ENCODE peak calls at places on chromosomes 6 and 20, in nine cellular contexts. One of them, this sample, is unnamed. For H4K20me1 and H3K4me1, the result is how much of the 10 kb centered on the place peaks cover.

GRCh38 chr6:140572129-140572528 is 1197.7 kb upstream of the CITED2 start:
- DNase-seq in MM.1S: no peak
- DNase-seq in IMR-90: peak
- DNase-seq in GM23338: no peak
- DNase-seq in mammary epithelial cell: peak
- DNase-seq in hepatocyte: no peak
- DNase-seq in fibroblast of lung: peak
- DNase-seq in PC-3: peak
- DNase-seq in K562: no peak
- DNase-seq in this sample: peak

GRCh38 chr6:136647363-136647763 is 97.1 kb upstream of the MAP7 start:
- DNase-seq in MM.1S: no peak
- DNase-seq in IMR-90: peak
- DNase-seq in GM23338: no peak
- DNase-seq in mammary epithelial cell: no peak
- DNase-seq in hepatocyte: peak
- DNase-seq in fibroblast of lung: peak
- DNase-seq in PC-3: no peak
- DNase-seq in K562: peak
- DNase-seq in this sample: no peak

GRCh38 chr6:132279592-132280139 is 121.6 kb downstream of the MOXD1 start:
- DNase-seq in MM.1S: peak
- DNase-seq in IMR-90: peak
- DNase-seq in GM23338: peak
- DNase-seq in mammary epithelial cell: peak
- DNase-seq in hepatocyte: peak
- DNase-seq in fibroblast of lung: peak
- DNase-seq in PC-3: peak
- DNase-seq in K562: peak
- DNase-seq in this sample: peak

GRCh38 chr20:4861961-4862360 is 139.3 kb downstream of the SLC23A2 start:
- DNase-seq in MM.1S: no peak
- DNase-seq in IMR-90: no peak
- DNase-seq in GM23338: no peak
- DNase-seq in mammary epithelial cell: no peak
- DNase-seq in hepatocyte: no peak
- DNase-seq in fibroblast of lung: no peak
- DNase-seq in PC-3: no peak
- DNase-seq in K562: no peak
- DNase-seq in this sample: no peak

GRCh38 chr20:58985656-58986055 is 4.6 kb downstream of the NELFCD start:
- DNase-seq in MM.1S: no peak
- DNase-seq in IMR-90: no peak
- DNase-seq in GM23338: no peak
- DNase-seq in mammary epithelial cell: no peak
- DNase-seq in hepatocyte: no peak
- DNase-seq in fibroblast of lung: no peak
- DNase-seq in PC-3: no peak
- DNase-seq in K562: no peak
- DNase-seq in this sample: no peak

GRCh38 chr6:5536644-5537043 is 275.3 kb downstream of the FARS2 start:
- DNase-seq in MM.1S: no peak
- DNase-seq in IMR-90: no peak
- DNase-seq in GM23338: no peak
- DNase-seq in mammary epithelial cell: no peak
- DNase-seq in hepatocyte: no peak
- DNase-seq in fibroblast of lung: no peak
- DNase-seq in PC-3: no peak
- DNase-seq in K562: no peak
- DNase-seq in this sample: no peak

GRCh38 chr20:16518068-16518783 is 55.0 kb downstream of the KIF16B start:
- DNase-seq in MM.1S: no peak
- DNase-seq in IMR-90: peak
- DNase-seq in GM23338: peak
- DNase-seq in mammary epithelial cell: peak
- DNase-seq in hepatocyte: peak
- DNase-seq in fibroblast of lung: peak
- DNase-seq in PC-3: peak
- DNase-seq in K562: peak
- DNase-seq in this sample: no peak

GRCh38 chr20:8473459-8473858 is 341.4 kb downstream of the PLCB1 start:
- DNase-seq in MM.1S: peak
- DNase-seq in IMR-90: peak
- DNase-seq in GM23338: no peak
- DNase-seq in mammary epithelial cell: no peak
- DNase-seq in hepatocyte: no peak
- DNase-seq in fibroblast of lung: peak
- DNase-seq in PC-3: no peak
- DNase-seq in K562: no peak
- DNase-seq in this sample: no peak

GRCh38 chr6:165110871-165111270 is 198.5 kb downstream of the C6orf118 start:
- DNase-seq in MM.1S: no peak
- DNase-seq in IMR-90: no peak
- DNase-seq in GM23338: no peak
- DNase-seq in mammary epithelial cell: no peak
- DNase-seq in hepatocyte: no peak
- DNase-seq in fibroblast of lung: no peak
- DNase-seq in PC-3: no peak
- DNase-seq in K562: no peak
- DNase-seq in this sample: no peak

GRCh38 chr6:128111096-128111495 is 210.2 kb upstream of the THEMIS start:
- DNase-seq in MM.1S: no peak
- DNase-seq in IMR-90: peak
- DNase-seq in GM23338: no peak
- DNase-seq in mammary epithelial cell: no peak
- DNase-seq in hepatocyte: no peak
- DNase-seq in fibroblast of lung: peak
- DNase-seq in PC-3: no peak
- DNase-seq in K562: no peak
- DNase-seq in this sample: no peak

GRCh38 chr6:145898376-145898775 is 65.8 kb downstream of the SHPRH start:
- DNase-seq in MM.1S: no peak
- DNase-seq in IMR-90: peak
- DNase-seq in GM23338: no peak
- DNase-seq in mammary epithelial cell: peak
- DNase-seq in hepatocyte: no peak
- DNase-seq in fibroblast of lung: no peak
- DNase-seq in PC-3: peak
- DNase-seq in K562: no peak
- DNase-seq in this sample: peak

GRCh38 chr20:48736636-48737035 is 91.2 kb downstream of the PREX1 start:
- DNase-seq in MM.1S: no peak
- DNase-seq in IMR-90: no peak
- DNase-seq in GM23338: no peak
- DNase-seq in mammary epithelial cell: no peak
- DNase-seq in hepatocyte: no peak
- DNase-seq in fibroblast of lung: no peak
- DNase-seq in PC-3: no peak
- DNase-seq in K562: no peak
- DNase-seq in this sample: no peak

GRCh38 chr6:170093276-170093657 is 197.6 kb downstream of the DLL1 start:
- DNase-seq in MM.1S: no peak
- DNase-seq in IMR-90: no peak
- DNase-seq in GM23338: no peak
- DNase-seq in mammary epithelial cell: no peak
- DNase-seq in hepatocyte: no peak
- DNase-seq in fibroblast of lung: no peak
- DNase-seq in PC-3: no peak
- DNase-seq in K562: no peak
- DNase-seq in this sample: no peak

GRCh38 chr6:163720005-163720404 is 305.5 kb downstream of the QKI start:
- DNase-seq in MM.1S: no peak
- DNase-seq in IMR-90: no peak
- DNase-seq in GM23338: no peak
- DNase-seq in mammary epithelial cell: no peak
- DNase-seq in hepatocyte: no peak
- DNase-seq in fibroblast of lung: no peak
- DNase-seq in PC-3: no peak
- DNase-seq in K562: no peak
- DNase-seq in this sample: no peak

GRCh38 chr6:79650943-79651342 is 19.8 kb downstream of the SH3BGRL2 start:
- DNase-seq in MM.1S: no peak
- DNase-seq in IMR-90: no peak
- DNase-seq in GM23338: no peak
- DNase-seq in mammary epithelial cell: no peak
- DNase-seq in hepatocyte: no peak
- DNase-seq in fibroblast of lung: no peak
- DNase-seq in PC-3: no peak
- DNase-seq in K562: no peak
- DNase-seq in this sample: no peak

GRCh38 chr6:156423829-156424228 is 353.3 kb upstream of the ARID1B start:
- DNase-seq in MM.1S: no peak
- DNase-seq in IMR-90: no peak
- DNase-seq in GM23338: no peak
- DNase-seq in mammary epithelial cell: no peak
- DNase-seq in hepatocyte: no peak
- DNase-seq in fibroblast of lung: no peak
- DNase-seq in PC-3: no peak
- DNase-seq in K562: peak
- DNase-seq in this sample: no peak

GRCh38 chr6:18081669-18082037 is 40.8 kb downstream of the NHLRC1 start:
- DNase-seq in MM.1S: no peak
- DNase-seq in IMR-90: no peak
- DNase-seq in GM23338: no peak
- DNase-seq in mammary epithelial cell: no peak
- DNase-seq in hepatocyte: no peak
- DNase-seq in fibroblast of lung: no peak
- DNase-seq in PC-3: no peak
- DNase-seq in K562: no peak
- DNase-seq in this sample: no peak

GRCh38 chr20:16187956-16188616 is 385.2 kb downstream of the KIF16B start:
- DNase-seq in MM.1S: no peak
- DNase-seq in IMR-90: no peak
- DNase-seq in GM23338: no peak
- DNase-seq in mammary epithelial cell: no peak
- DNase-seq in hepatocyte: no peak
- DNase-seq in fibroblast of lung: no peak
- DNase-seq in PC-3: no peak
- DNase-seq in K562: no peak
- DNase-seq in this sample: no peak

GRCh38 chr6:144434308-144434990 is 149.3 kb downstream of the UTRN start:
- DNase-seq in MM.1S: no peak
- DNase-seq in IMR-90: peak
- DNase-seq in GM23338: no peak
- DNase-seq in mammary epithelial cell: peak
- DNase-seq in hepatocyte: no peak
- DNase-seq in fibroblast of lung: peak
- DNase-seq in PC-3: peak
- DNase-seq in K562: peak
- DNase-seq in this sample: no peak

DNA sequence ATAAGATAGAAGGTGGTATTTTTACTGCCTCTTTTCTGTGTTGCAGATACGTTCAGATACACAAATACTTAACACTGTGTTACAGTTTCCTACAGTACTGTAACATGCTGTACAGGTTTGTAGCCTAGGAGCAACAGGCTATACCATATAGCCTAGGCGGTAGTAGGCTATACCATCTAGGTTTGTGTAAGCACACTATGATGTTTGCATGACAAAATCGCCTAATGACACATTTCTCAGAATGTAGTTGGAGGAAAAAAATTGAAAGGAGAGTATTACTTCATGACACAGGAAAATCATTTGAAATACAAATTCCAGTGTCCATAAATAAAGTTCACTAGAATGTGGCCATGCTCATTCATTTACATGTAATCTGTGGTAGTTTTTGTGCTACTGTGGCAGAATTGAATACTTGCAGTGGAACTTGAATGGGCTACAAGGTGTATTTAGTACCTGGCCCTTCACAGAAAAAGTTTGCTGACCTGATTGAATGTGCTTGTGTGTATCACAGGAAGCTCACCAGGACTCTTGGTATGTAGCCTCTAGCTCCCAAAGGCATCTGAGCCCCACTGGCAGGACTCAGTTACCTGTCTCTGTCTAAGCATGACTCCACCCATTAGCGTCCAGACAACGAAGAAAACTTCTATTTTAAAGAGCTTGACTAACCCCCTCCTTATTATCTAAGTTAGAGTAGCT is 18.8 kb downstream of the TOP1 start:
- DNase-seq in MM.1S: peak
- DNase-seq in IMR-90: no peak
- DNase-seq in GM23338: peak
- DNase-seq in mammary epithelial cell: no peak
- DNase-seq in hepatocyte: no peak
- DNase-seq in fibroblast of lung: no peak
- DNase-seq in PC-3: no peak
- DNase-seq in K562: peak
- DNase-seq in this sample: no peak
- H4K20me1 ChIP-seq in MM.1S: under half
- H4K20me1 ChIP-seq in IMR-90: half or more
- H4K20me1 ChIP-seq in GM23338: half or more
- H4K20me1 ChIP-seq in mammary epithelial cell: under half
- H4K20me1 ChIP-seq in hepatocyte: half or more
- H4K20me1 ChIP-seq in fibroblast of lung: under half
- H4K20me1 ChIP-seq in PC-3: half or more
- H4K20me1 ChIP-seq in K562: under half
- H4K20me1 ChIP-seq in this sample: under half

DNA sequence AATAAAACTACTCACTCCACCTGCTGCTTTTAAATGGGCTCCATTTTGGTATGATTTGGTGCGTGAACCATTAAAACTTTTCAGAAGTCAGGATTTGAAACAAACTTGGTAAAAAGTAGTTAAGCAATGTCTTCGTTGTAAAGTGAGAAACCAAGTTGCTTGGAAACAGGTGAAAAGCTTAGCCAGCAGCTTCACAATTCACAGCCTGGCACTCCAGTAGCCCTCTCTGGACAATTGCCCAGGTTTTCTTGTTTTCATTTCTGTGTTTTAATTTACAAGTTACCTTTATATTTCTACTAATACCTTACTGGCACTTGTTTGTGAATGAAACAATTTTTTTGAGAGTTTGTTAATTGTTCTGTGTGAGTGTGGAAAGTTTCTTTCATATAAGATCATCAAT is 12.8 kb downstream of the NT5E start:
- DNase-seq in MM.1S: no peak
- DNase-seq in IMR-90: no peak
- DNase-seq in GM23338: no peak
- DNase-seq in mammary epithelial cell: no peak
- DNase-seq in hepatocyte: no peak
- DNase-seq in fibroblast of lung: no peak
- DNase-seq in PC-3: no peak
- DNase-seq in K562: no peak
- DNase-seq in this sample: no peak
- H3K4me1 ChIP-seq in MM.1S: half or more
- H3K4me1 ChIP-seq in IMR-90: under half
- H3K4me1 ChIP-seq in GM23338: under half
- H3K4me1 ChIP-seq in mammary epithelial cell: half or more
- H3K4me1 ChIP-seq in hepatocyte: under half
- H3K4me1 ChIP-seq in fibroblast of lung: half or more
- H3K4me1 ChIP-seq in PC-3: half or more
- H3K4me1 ChIP-seq in K562: under half
- H3K4me1 ChIP-seq in this sample: half or more

GRCh38 chr6:1965596-1966224 is 279.7 kb downstream of the GMDS start:
- DNase-seq in MM.1S: no peak
- DNase-seq in IMR-90: no peak
- DNase-seq in GM23338: no peak
- DNase-seq in mammary epithelial cell: no peak
- DNase-seq in hepatocyte: no peak
- DNase-seq in fibroblast of lung: no peak
- DNase-seq in PC-3: no peak
- DNase-seq in K562: no peak
- DNase-seq in this sample: no peak
- H4K20me1 ChIP-seq in MM.1S: under half
- H4K20me1 ChIP-seq in IMR-90: under half
- H4K20me1 ChIP-seq in GM23338: under half
- H4K20me1 ChIP-seq in mammary epithelial cell: under half
- H4K20me1 ChIP-seq in hepatocyte: under half
- H4K20me1 ChIP-seq in fibroblast of lung: under half
- H4K20me1 ChIP-seq in PC-3: under half
- H4K20me1 ChIP-seq in K562: under half
- H4K20me1 ChIP-seq in this sample: under half

GRCh38 chr6:33802186-33803061 is 1.4 kb downstream of the MLN start:
- DNase-seq in MM.1S: no peak
- DNase-seq in IMR-90: no peak
- DNase-seq in GM23338: no peak
- DNase-seq in mammary epithelial cell: no peak
- DNase-seq in hepatocyte: no peak
- DNase-seq in fibroblast of lung: no peak
- DNase-seq in PC-3: no peak
- DNase-seq in K562: no peak
- DNase-seq in this sample: no peak
- H3K4me1 ChIP-seq in MM.1S: under half
- H3K4me1 ChIP-seq in IMR-90: under half
- H3K4me1 ChIP-seq in GM23338: under half
- H3K4me1 ChIP-seq in mammary epithelial cell: under half
- H3K4me1 ChIP-seq in hepatocyte: under half
- H3K4me1 ChIP-seq in fibroblast of lung: under half
- H3K4me1 ChIP-seq in PC-3: under half
- H3K4me1 ChIP-seq in K562: under half
- H3K4me1 ChIP-seq in this sample: under half

This sample was measured in keratinocyte.